ENCODE peak calls at places on chromosome 1, in nine cellular contexts. O is GM18507; E is ovary; U is CD4-positive, alpha-beta T cell; F is stomach; Z is NCI-H774; Y is iris pigment epithelial cell; H is stimulated activated naive CD8-positive, alpha-beta T cell treated with anti-CD3 and anti-CD28 coated beads, Interleukin-15, amount 100 ng/mL, for 72 hours; P is astrocyte of the hippocampus. L is an unnamed sample.

GRCh38 chr1:24955161-24955560 is 25.1 kb upstream of the RUNX3 start:
- DNase-seq in P (no peak), F (no peak), U (peak), E (no peak), O (no peak), Y (peak), H (peak), Z (no peak), L (peak)

GRCh38 chr1:37323486-37324377 is 150.6 kb upstream of the ZC3H12A start:
- DNase-seq in E (no peak), U (no peak), P (peak), F (no peak), O (peak), Z (peak), H (peak), Y (peak), L (peak)

GRCh38 chr1:185816460-185816859 is 82.3 kb downstream of the HMCN1 start:
- DNase-seq in F (no peak), Z (no peak), H (no peak), U (no peak), P (no peak), Y (peak), E (no peak), O (no peak), L (no peak)

GRCh38 chr1:223207293-223208066 is 64.4 kb upstream of the TLR5 start:
- DNase-seq in H (no peak), E (no peak), Y (no peak), O (no peak), F (no peak), P (peak), U (no peak), Z (no peak), L (no peak)

GRCh38 chr1:167795810-167796740 is 74.3 kb downstream of the MPZL1 start:
- DNase-seq in O (no peak), U (no peak), F (no peak), P (peak), Z (no peak), E (no peak), Y (no peak), H (no peak), L (no peak)

GRCh38 chr1:164602480-164603093 is 43.6 kb downstream of the PBX1 start:
- DNase-seq in U (no peak), Z (peak), Y (peak), F (peak), H (no peak), P (peak), E (peak), O (no peak), L (no peak)

GRCh38 chr1:20291621-20292020 is 946 bp downstream of the VWA5B1 start:
- DNase-seq in E (no peak), P (peak), Z (no peak), F (no peak), O (no peak), H (peak), Y (no peak), U (no peak), L (no peak)

GRCh38 chr1:15680614-15681345 is 3.3 kb upstream of the PLEKHM2 start:
- DNase-seq in O (no peak), P (peak), H (no peak), E (no peak), U (no peak), Z (no peak), F (peak), Y (peak), L (no peak)

GRCh38 chr1:151371744-151372410 is 628 bp downstream of the SELENBP1 start:
- DNase-seq in Y (peak), U (no peak), F (peak), E (peak), Z (peak), O (no peak), H (no peak), P (peak), L (no peak)

GRCh38 chr1:90725961-90726715 is 9.0 kb upstream of the BARHL2 start:
- DNase-seq in Y (peak), F (no peak), H (no peak), P (no peak), Z (no peak), U (no peak), E (no peak), O (no peak), L (no peak)

GRCh38 chr1:27098447-27099153 is 56.3 kb downstream of the SLC9A1 start:
- DNase-seq in F (no peak), O (no peak), P (no peak), H (no peak), Z (no peak), E (no peak), U (no peak), Y (no peak), L (no peak)

GRCh38 chr1:8712413-8713229 is 104.8 kb downstream of the RERE start:
- DNase-seq in H (no peak), E (no peak), U (no peak), O (no peak), Y (peak), Z (peak), P (peak), F (no peak), L (no peak)

GRCh38 chr1:207670192-207670591 is 25.3 kb downstream of the CR1L start:
- DNase-seq in E (no peak), H (no peak), O (no peak), Y (no peak), P (no peak), Z (no peak), U (no peak), F (no peak), L (peak)

L was measured in stimulated activated naive B cell treated with anti-CD40 and anti-IgM and Interleukin-4, amounts not matched to agents 10 μg/mL and 1 μg/mL and 100 μg/mL, for 72 hours.